ENCODE peak calls at places on chromosomes 16 and 17, in eight cellular contexts. One of them, this sample, is unnamed.

GRCh38 chr17:46742539-46743270 is 75.8 kb downstream of the WNT3 start:
- DNase-seq in NCI-H446: peak; percentile 15
- DNase-seq in astrocyte of the spinal cord: peak; percentile 79
- DNase-seq in T-cell: no peak
- DNase-seq in nephron progenitor cell: no peak
- DNase-seq in kidney glomerular epithelial cell: peak; percentile 86
- DNase-seq in choroid plexus epithelial cell: peak; percentile 91
- DNase-seq in CD8-positive, alpha-beta memory T cell: no peak
- DNase-seq in this sample: peak; percentile 95

GRCh38 chr16:19027416-19027815 is 40.0 kb upstream of the COQ7 start:
- DNase-seq in nephron progenitor cell: no peak
- DNase-seq in CD8-positive, alpha-beta memory T cell: no peak
- DNase-seq in astrocyte of the spinal cord: no peak
- DNase-seq in choroid plexus epithelial cell: no peak
- DNase-seq in T-cell: no peak
- DNase-seq in kidney glomerular epithelial cell: no peak
- DNase-seq in NCI-H446: no peak
- DNase-seq in this sample: no peak

GRCh38 chr17:75592364-75593020 is 4.9 kb downstream of the MYO15B start:
- DNase-seq in NCI-H446: no peak
- DNase-seq in choroid plexus epithelial cell: no peak
- DNase-seq in CD8-positive, alpha-beta memory T cell: no peak
- DNase-seq in nephron progenitor cell: no peak
- DNase-seq in astrocyte of the spinal cord: no peak
- DNase-seq in T-cell: no peak
- DNase-seq in kidney glomerular epithelial cell: no peak
- DNase-seq in this sample: no peak

GRCh38 chr16:15888072-15888976 is at the start of gene CEP20:
- DNase-seq in CD8-positive, alpha-beta memory T cell: peak; percentile 99
- DNase-seq in kidney glomerular epithelial cell: peak; percentile 99
- DNase-seq in nephron progenitor cell: peak; percentile 99
- DNase-seq in choroid plexus epithelial cell: peak; percentile 99
- DNase-seq in astrocyte of the spinal cord: peak; percentile 99
- DNase-seq in T-cell: peak; percentile 100
- DNase-seq in NCI-H446: peak; percentile 98
- DNase-seq in this sample: peak; percentile 98

GRCh38 chr16:85384831-85385462 is 228.2 kb upstream of the GSE1 start:
- DNase-seq in T-cell: no peak
- DNase-seq in choroid plexus epithelial cell: no peak
- DNase-seq in CD8-positive, alpha-beta memory T cell: no peak
- DNase-seq in kidney glomerular epithelial cell: no peak
- DNase-seq in nephron progenitor cell: peak; percentile 27
- DNase-seq in NCI-H446: no peak
- DNase-seq in astrocyte of the spinal cord: no peak
- DNase-seq in this sample: no peak

GRCh38 chr16:1272453-1273198 is 16.8 kb downstream of the TPSD1 start:
- DNase-seq in astrocyte of the spinal cord: no peak
- DNase-seq in choroid plexus epithelial cell: no peak
- DNase-seq in T-cell: no peak
- DNase-seq in kidney glomerular epithelial cell: no peak
- DNase-seq in CD8-positive, alpha-beta memory T cell: no peak
- DNase-seq in NCI-H446: no peak
- DNase-seq in nephron progenitor cell: no peak
- DNase-seq in this sample: no peak

GRCh38 chr16:89960966-89961365 is 12.4 kb downstream of the DEF8 start:
- DNase-seq in nephron progenitor cell: no peak
- DNase-seq in choroid plexus epithelial cell: no peak
- DNase-seq in CD8-positive, alpha-beta memory T cell: no peak
- DNase-seq in T-cell: no peak
- DNase-seq in kidney glomerular epithelial cell: no peak
- DNase-seq in NCI-H446: no peak
- DNase-seq in astrocyte of the spinal cord: no peak
- DNase-seq in this sample: no peak

GRCh38 chr17:56441331-56441730 is 152.2 kb upstream of the NOG start:
- DNase-seq in CD8-positive, alpha-beta memory T cell: no peak
- DNase-seq in T-cell: no peak
- DNase-seq in choroid plexus epithelial cell: peak; percentile 27
- DNase-seq in NCI-H446: no peak
- DNase-seq in astrocyte of the spinal cord: peak; percentile 16
- DNase-seq in kidney glomerular epithelial cell: no peak
- DNase-seq in nephron progenitor cell: no peak
- DNase-seq in this sample: peak; percentile 77

GRCh38 chr16:4593069-4593468 is 21.6 kb downstream of the UBALD1 start:
- DNase-seq in CD8-positive, alpha-beta memory T cell: no peak
- DNase-seq in nephron progenitor cell: peak; percentile 38
- DNase-seq in T-cell: no peak
- DNase-seq in choroid plexus epithelial cell: peak; percentile 69
- DNase-seq in NCI-H446: no peak
- DNase-seq in astrocyte of the spinal cord: peak; percentile 41
- DNase-seq in kidney glomerular epithelial cell: no peak
- DNase-seq in this sample: no peak

GRCh38 chr16:30063893-30064745 is 1.4 kb upstream of the ALDOA start:
- DNase-seq in astrocyte of the spinal cord: peak; percentile 47
- DNase-seq in T-cell: peak; percentile 55
- DNase-seq in kidney glomerular epithelial cell: no peak
- DNase-seq in nephron progenitor cell: peak; percentile 61
- DNase-seq in NCI-H446: peak; percentile 54
- DNase-seq in choroid plexus epithelial cell: peak; percentile 63
- DNase-seq in CD8-positive, alpha-beta memory T cell: peak; percentile 44
- DNase-seq in this sample: no peak

GRCh38 chr16:85832578-85833539 is 33.4 kb downstream of the COX4I1 start:
- DNase-seq in CD8-positive, alpha-beta memory T cell: no peak
- DNase-seq in NCI-H446: no peak
- DNase-seq in nephron progenitor cell: no peak
- DNase-seq in choroid plexus epithelial cell: no peak
- DNase-seq in T-cell: no peak
- DNase-seq in astrocyte of the spinal cord: no peak
- DNase-seq in kidney glomerular epithelial cell: no peak
- DNase-seq in this sample: no peak

GRCh38 chr17:44569459-44569858 is 12.2 kb downstream of the FZD2 start:
- DNase-seq in NCI-H446: no peak
- DNase-seq in CD8-positive, alpha-beta memory T cell: no peak
- DNase-seq in T-cell: no peak
- DNase-seq in astrocyte of the spinal cord: no peak
- DNase-seq in kidney glomerular epithelial cell: no peak
- DNase-seq in nephron progenitor cell: no peak
- DNase-seq in choroid plexus epithelial cell: no peak
- DNase-seq in this sample: no peak

GRCh38 chr17:40301315-40301714 is 7.7 kb upstream of the RARA start:
- DNase-seq in choroid plexus epithelial cell: no peak
- DNase-seq in NCI-H446: no peak
- DNase-seq in T-cell: no peak
- DNase-seq in CD8-positive, alpha-beta memory T cell: no peak
- DNase-seq in astrocyte of the spinal cord: no peak
- DNase-seq in kidney glomerular epithelial cell: no peak
- DNase-seq in nephron progenitor cell: no peak
- DNase-seq in this sample: no peak

GRCh38 chr17:49390548-49391324 is 23.9 kb downstream of the PHB1 start:
- DNase-seq in choroid plexus epithelial cell: peak; percentile 35
- DNase-seq in CD8-positive, alpha-beta memory T cell: no peak
- DNase-seq in kidney glomerular epithelial cell: no peak
- DNase-seq in T-cell: no peak
- DNase-seq in astrocyte of the spinal cord: no peak
- DNase-seq in NCI-H446: no peak
- DNase-seq in nephron progenitor cell: peak; percentile 8
- DNase-seq in this sample: no peak

GRCh38 chr17:76700627-76701470 is 9.9 kb downstream of the MXRA7 start:
- DNase-seq in astrocyte of the spinal cord: peak; percentile 81
- DNase-seq in NCI-H446: no peak
- DNase-seq in T-cell: no peak
- DNase-seq in nephron progenitor cell: peak; percentile 49
- DNase-seq in kidney glomerular epithelial cell: peak; percentile 70
- DNase-seq in CD8-positive, alpha-beta memory T cell: peak; percentile 16
- DNase-seq in choroid plexus epithelial cell: peak; percentile 81
- DNase-seq in this sample: no peak

GRCh38 chr17:33778505-33779398 is 476.3 kb upstream of the CCL2 start:
- DNase-seq in T-cell: peak; percentile 8
- DNase-seq in NCI-H446: peak; percentile 44
- DNase-seq in CD8-positive, alpha-beta memory T cell: no peak
- DNase-seq in kidney glomerular epithelial cell: peak; percentile 56
- DNase-seq in astrocyte of the spinal cord: peak; percentile 62
- DNase-seq in nephron progenitor cell: peak; percentile 68
- DNase-seq in choroid plexus epithelial cell: peak; percentile 81
- DNase-seq in this sample: peak; percentile 17

GRCh38 chr16:73032548-73033270 is 15.2 kb downstream of the ZFHX3 start:
- DNase-seq in T-cell: no peak
- DNase-seq in astrocyte of the spinal cord: no peak
- DNase-seq in CD8-positive, alpha-beta memory T cell: no peak
- DNase-seq in kidney glomerular epithelial cell: no peak
- DNase-seq in NCI-H446: no peak
- DNase-seq in nephron progenitor cell: no peak
- DNase-seq in choroid plexus epithelial cell: no peak
- DNase-seq in this sample: no peak

GRCh38 chr16:718922-719321 is 2.0 kb upstream of the ANTKMT start:
- DNase-seq in CD8-positive, alpha-beta memory T cell: no peak
- DNase-seq in NCI-H446: no peak
- DNase-seq in T-cell: no peak
- DNase-seq in nephron progenitor cell: no peak
- DNase-seq in astrocyte of the spinal cord: no peak
- DNase-seq in choroid plexus epithelial cell: no peak
- DNase-seq in kidney glomerular epithelial cell: no peak
- DNase-seq in this sample: no peak

GRCh38 chr17:71530227-71530626 is 590.6 kb upstream of the SOX9 start:
- DNase-seq in kidney glomerular epithelial cell: no peak
- DNase-seq in astrocyte of the spinal cord: no peak
- DNase-seq in CD8-positive, alpha-beta memory T cell: no peak
- DNase-seq in nephron progenitor cell: no peak
- DNase-seq in NCI-H446: no peak
- DNase-seq in T-cell: no peak
- DNase-seq in choroid plexus epithelial cell: no peak
- DNase-seq in this sample: peak; percentile 44

GRCh38 chr17:81282876-81283275 is 12.2 kb downstream of the SLC38A10 start:
- DNase-seq in T-cell: no peak
- DNase-seq in kidney glomerular epithelial cell: no peak
- DNase-seq in choroid plexus epithelial cell: no peak
- DNase-seq in CD8-positive, alpha-beta memory T cell: no peak
- DNase-seq in astrocyte of the spinal cord: no peak
- DNase-seq in NCI-H446: no peak
- DNase-seq in nephron progenitor cell: no peak
- DNase-seq in this sample: no peak

GRCh38 chr16:73018796-73019455 is 29.0 kb downstream of the ZFHX3 start:
- DNase-seq in kidney glomerular epithelial cell: no peak
- DNase-seq in NCI-H446: no peak
- DNase-seq in choroid plexus epithelial cell: no peak
- DNase-seq in astrocyte of the spinal cord: no peak
- DNase-seq in CD8-positive, alpha-beta memory T cell: no peak
- DNase-seq in nephron progenitor cell: no peak
- DNase-seq in T-cell: no peak
- DNase-seq in this sample: no peak

GRCh38 chr16:48450367-48450766 is 65.2 kb upstream of the SIAH1 start:
- DNase-seq in nephron progenitor cell: no peak
- DNase-seq in kidney glomerular epithelial cell: no peak
- DNase-seq in choroid plexus epithelial cell: peak; percentile 39
- DNase-seq in astrocyte of the spinal cord: no peak
- DNase-seq in T-cell: no peak
- DNase-seq in NCI-H446: no peak
- DNase-seq in CD8-positive, alpha-beta memory T cell: no peak
- DNase-seq in this sample: no peak

GRCh38 chr17:17300624-17301568 is 2.3 kb upstream of the NT5M start:
- DNase-seq in choroid plexus epithelial cell: peak; percentile 53
- DNase-seq in CD8-positive, alpha-beta memory T cell: peak; percentile 12
- DNase-seq in astrocyte of the spinal cord: peak; percentile 37
- DNase-seq in NCI-H446: no peak
- DNase-seq in kidney glomerular epithelial cell: no peak
- DNase-seq in T-cell: peak; percentile 49
- DNase-seq in nephron progenitor cell: peak; percentile 91
- DNase-seq in this sample: peak; percentile 68

GRCh38 chr16:13977177-13977576 is 57.2 kb downstream of the ERCC4 start:
- DNase-seq in T-cell: no peak
- DNase-seq in nephron progenitor cell: no peak
- DNase-seq in kidney glomerular epithelial cell: no peak
- DNase-seq in astrocyte of the spinal cord: no peak
- DNase-seq in CD8-positive, alpha-beta memory T cell: no peak
- DNase-seq in choroid plexus epithelial cell: no peak
- DNase-seq in NCI-H446: no peak
- DNase-seq in this sample: no peak

GRCh38 chr16:70478912-70479341 is 24.5 kb downstream of the FCSK start:
- DNase-seq in astrocyte of the spinal cord: peak; percentile 42
- DNase-seq in choroid plexus epithelial cell: peak; percentile 63
- DNase-seq in NCI-H446: peak; percentile 80
- DNase-seq in CD8-positive, alpha-beta memory T cell: no peak
- DNase-seq in kidney glomerular epithelial cell: no peak
- DNase-seq in nephron progenitor cell: no peak
- DNase-seq in T-cell: no peak
- DNase-seq in this sample: peak; percentile 62

GRCh38 chr16:30985401-30986128 is 558 bp downstream of the HSD3B7 start:
- DNase-seq in astrocyte of the spinal cord: no peak
- DNase-seq in NCI-H446: peak; percentile 28
- DNase-seq in T-cell: no peak
- DNase-seq in nephron progenitor cell: no peak
- DNase-seq in kidney glomerular epithelial cell: peak; percentile 47
- DNase-seq in CD8-positive, alpha-beta memory T cell: no peak
- DNase-seq in choroid plexus epithelial cell: no peak
- DNase-seq in this sample: peak; percentile 54

This sample was measured in NCI-H226.